ENCODE peak calls at places on chromosome 13, in eight cellular contexts. S is NB4, L is fibroblast of mammary gland, K is lung, O is endodermal cell, W is AG04450, H is thoracic aorta, Q is neural progenitor cell. I is an unnamed sample.
A peak's percentile ranks its signal among the peaks of the same experiment; 100 is the strongest.

GRCh38 chr13:103351035-103351828 is 285.0 kb upstream of the SLC10A2 start:
- DNase-seq in S (no peak), L (peak; percentile 18), K (no peak), O (peak; percentile 65), W (no peak), H (no peak), Q (peak; percentile 4), I (peak; percentile 39)

GRCh38 chr13:51803018-51803417 is 945 bp downstream of the DHRS12 start:
- DNase-seq in S (no peak), L (no peak), K (no peak), O (peak; percentile 75), W (no peak), H (no peak), Q (peak; percentile 37), I (no peak)

GRCh38 chr13:75864718-75865117 is 228.6 kb downstream of the LMO7 start:
- DNase-seq in S (no peak), L (peak; percentile 74), K (no peak), O (no peak), W (peak; percentile 76), H (no peak), Q (no peak), I (peak; percentile 63)

GRCh38 chr13:37505531-37505930 is 93.0 kb downstream of the POSTN start:
- DNase-seq in S (no peak), L (no peak), K (no peak), O (no peak), W (no peak), H (no peak), Q (no peak), I (no peak)

GRCh38 chr13:93690139-93690538 is 463.5 kb downstream of the GPC6 start:
- DNase-seq in S (peak; percentile 18), L (peak; percentile 42), K (no peak), O (peak; percentile 60), W (no peak), H (no peak), Q (peak; percentile 70), I (peak; percentile 42)

GRCh38 chr13:29131159-29131558 is 311.0 kb downstream of the MTUS2 start:
- DNase-seq in S (no peak), L (no peak), K (no peak), O (no peak), W (no peak), H (no peak), Q (no peak), I (no peak)

GRCh38 chr13:80921971-80922370 is 581.0 kb upstream of the SPRY2 start:
- DNase-seq in S (no peak), L (no peak), K (no peak), O (no peak), W (no peak), H (no peak), Q (no peak), I (no peak)

GRCh38 chr13:42398542-42398941 is 126.6 kb downstream of the AKAP11 start:
- DNase-seq in S (no peak), L (no peak), K (no peak), O (no peak), W (no peak), H (no peak), Q (peak; percentile 47), I (no peak)

GRCh38 chr13:99470027-99470426 is 31.2 kb upstream of the TM9SF2 start:
- DNase-seq in S (no peak), L (no peak), K (no peak), O (no peak), W (no peak), H (no peak), Q (no peak), I (no peak)
- H3K4me3 ChIP-seq in S (no peak overlapping the region), L (no peak overlapping the region), K (no peak overlapping the region), O (no peak overlapping the region), W (no peak overlapping the region), H (no peak overlapping the region), Q (no peak overlapping the region), I (no peak overlapping the region)

GRCh38 chr13:111602874-111603273 is 282.4 kb downstream of the TEX29 start:
- DNase-seq in S (no peak), L (no peak), K (no peak), O (no peak), W (no peak), H (no peak), Q (no peak), I (no peak)

GRCh38 chr13:111609631-111610030 is 289.2 kb downstream of the TEX29 start:
- DNase-seq in S (no peak), L (no peak), K (no peak), O (no peak), W (no peak), H (no peak), Q (no peak), I (no peak)

GRCh38 chr13:111599791-111600190 is 279.3 kb downstream of the TEX29 start:
- DNase-seq in S (no peak), L (no peak), K (no peak), O (peak; percentile 32), W (no peak), H (no peak), Q (no peak), I (no peak)

GRCh38 chr13:111598751-111599150 is 278.3 kb downstream of the TEX29 start:
- DNase-seq in S (no peak), L (no peak), K (no peak), O (peak; percentile 19), W (no peak), H (no peak), Q (no peak), I (no peak)

GRCh38 chr13:111604087-111604486 is 283.6 kb downstream of the TEX29 start:
- DNase-seq in S (no peak), L (no peak), K (no peak), O (peak; percentile 73), W (no peak), H (no peak), Q (no peak), I (no peak)
- TF ChIP-seq CTCF in S (peak; percentile 26), L (no peak), K (no peak), O (peak; percentile 72), W (no peak), H (no peak), Q (peak; percentile 41), I (no peak)

GRCh38 chr13:97437729-97438128 is 3.8 kb downstream of the RAP2A start:
- DNase-seq in S (no peak), L (no peak), K (no peak), O (no peak), W (no peak), H (no peak), Q (no peak), I (no peak)
- H3K4me3 ChIP-seq in S (no peak overlapping the region), L (no peak overlapping the region), K (no peak overlapping the region), O (peak overlapping the region; percentile 99), W (no peak overlapping the region), H (no peak overlapping the region), Q (no peak overlapping the region), I (no peak overlapping the region)

DNA sequence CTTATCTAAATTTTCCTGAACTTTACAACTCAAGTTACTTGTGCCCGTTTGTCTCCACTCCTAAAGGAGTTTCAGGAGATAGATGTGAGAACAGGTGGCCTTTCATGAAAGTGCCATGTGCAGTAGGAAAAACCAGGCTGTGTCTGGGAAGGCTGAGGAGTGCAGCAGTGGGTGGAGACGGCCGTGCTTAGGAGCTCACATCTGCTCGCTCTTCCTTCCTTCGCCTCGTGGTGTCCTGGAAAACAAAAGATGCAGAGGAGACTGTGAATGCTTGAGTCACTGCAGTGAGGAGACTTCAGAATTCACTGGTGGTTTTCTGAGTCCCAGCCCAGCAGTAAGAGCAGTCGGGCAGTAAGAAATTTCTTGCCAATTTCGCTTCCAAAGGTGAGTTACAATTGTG is 138.4 kb upstream of the RNF113B start:
- DNase-seq in S (no peak), L (peak; percentile 45), K (no peak), O (no peak), W (no peak), H (no peak), Q (no peak), I (peak; percentile 54)
- TF ChIP-seq CTCF in S (no peak), L (no peak), K (no peak), O (no peak), W (peak; percentile 11), H (no peak), Q (no peak), I (no peak)

GRCh38 chr13:79124183-79124582 is 281.9 kb downstream of the RBM26 start:
- DNase-seq in S (no peak), L (no peak), K (no peak), O (no peak), W (no peak), H (no peak), Q (no peak), I (no peak)

GRCh38 chr13:79126706-79127105 is 279.3 kb downstream of the RBM26 start:
- DNase-seq in S (peak; percentile 8), L (no peak), K (no peak), O (no peak), W (no peak), H (no peak), Q (no peak), I (no peak)

GRCh38 chr13:79128158-79128557 is 277.9 kb downstream of the RBM26 start:
- DNase-seq in S (peak; percentile 94), L (peak; percentile 60), K (no peak), O (no peak), W (no peak), H (no peak), Q (no peak), I (peak; percentile 74)
- H3K4me3 ChIP-seq in S (no peak overlapping the region), L (no peak overlapping the region), K (no peak overlapping the region), O (no peak overlapping the region), W (no peak overlapping the region), H (no peak overlapping the region), Q (no peak overlapping the region), I (no peak overlapping the region)

GRCh38 chr13:59477011-59477410 is 686.7 kb downstream of the DIAPH3 start:
- DNase-seq in S (peak; percentile 7), L (no peak), K (no peak), O (no peak), W (no peak), H (no peak), Q (no peak), I (no peak)
- TF ChIP-seq CTCF in S (peak; percentile 27), L (peak; percentile 24), K (no peak), O (peak; percentile 77), W (peak; percentile 26), H (no peak), Q (peak; percentile 52), I (peak; percentile 60)

I was measured in cardiac fibroblast.